ENCODE peak calls at places on chromosomes 4 and X, in four cellular contexts. One of them, this sample, is unnamed.

GRCh38 chr4:1026115-1026514 is 14.7 kb downstream of the FGFRL1 start:
- DNase-seq in K562: peak
- DNase-seq in HepG2: no peak
- DNase-seq in HCT116: no peak
- DNase-seq in this sample: no peak

GRCh38 chr4:170014359-170015008 is 11.7 kb downstream of the MFAP3L start:
- DNase-seq in HepG2: no peak
- DNase-seq in K562: no peak
- DNase-seq in HCT116: no peak
- DNase-seq in this sample: no peak

GRCh38 chr4:179145746-179146530 is 1703.7 kb upstream of the AGA start:
- DNase-seq in K562: no peak
- DNase-seq in HCT116: no peak
- DNase-seq in HepG2: no peak
- DNase-seq in this sample: no peak

GRCh38 chrX:11109968-11110367 is 1.2 kb upstream of the HCCS start:
- DNase-seq in HCT116: no peak
- DNase-seq in K562: no peak
- DNase-seq in HepG2: no peak
- DNase-seq in this sample: no peak

GRCh38 chrX:46180258-46180687 is 364.9 kb downstream of the ZNF674 start:
- DNase-seq in HepG2: peak
- DNase-seq in K562: no peak
- DNase-seq in HCT116: peak
- DNase-seq in this sample: no peak

GRCh38 chr4:143025111-143025704 is 159.5 kb upstream of the USP38 start:
- DNase-seq in HCT116: peak
- DNase-seq in K562: no peak
- DNase-seq in HepG2: peak
- DNase-seq in this sample: no peak

GRCh38 chr4:152162331-152162697 is 373.6 kb downstream of the FBXW7 start:
- DNase-seq in K562: no peak
- DNase-seq in HepG2: no peak
- DNase-seq in HCT116: no peak
- DNase-seq in this sample: no peak

GRCh38 chr4:68410643-68411042 is 36.6 kb upstream of the TMPRSS11E start:
- DNase-seq in HepG2: no peak
- DNase-seq in K562: no peak
- DNase-seq in HCT116: no peak
- DNase-seq in this sample: no peak

GRCh38 chr4:8334786-8335460 is 65.4 kb downstream of the HTRA3 start:
- DNase-seq in HepG2: peak
- DNase-seq in K562: no peak
- DNase-seq in HCT116: no peak
- DNase-seq in this sample: no peak

GRCh38 chrX:124216396-124217124 is 115.9 kb upstream of the TEX13D start:
- DNase-seq in HepG2: no peak
- DNase-seq in HCT116: no peak
- DNase-seq in K562: no peak
- DNase-seq in this sample: no peak

DNA sequence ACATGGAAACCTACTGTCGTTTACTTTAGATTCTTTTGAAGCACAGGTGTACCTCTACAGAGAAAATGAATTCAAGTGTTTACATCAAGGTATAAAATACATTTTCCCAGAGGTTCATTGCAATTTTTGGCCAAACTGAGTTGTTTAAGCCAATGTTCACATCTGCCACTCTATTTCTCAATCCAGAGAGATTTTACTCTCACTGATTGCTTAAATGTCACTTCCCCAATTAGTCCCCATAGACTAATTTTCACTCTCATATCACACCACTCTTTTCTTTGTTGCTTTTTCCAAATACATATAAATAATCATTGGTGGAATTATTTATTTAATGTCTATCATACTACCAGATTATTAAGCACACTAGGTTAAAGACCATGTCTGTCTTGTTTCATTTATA is 271.8 kb downstream of the PPP3CA start:
- DNase-seq in K562: no peak
- DNase-seq in HepG2: no peak
- DNase-seq in HCT116: no peak
- DNase-seq in this sample: no peak
- TF ChIP-seq SIN3A in K562: no peak
- TF ChIP-seq SIN3A in HepG2: no peak
- TF ChIP-seq SIN3A in HCT116: no peak
- TF ChIP-seq SIN3A in this sample: no peak

DNA sequence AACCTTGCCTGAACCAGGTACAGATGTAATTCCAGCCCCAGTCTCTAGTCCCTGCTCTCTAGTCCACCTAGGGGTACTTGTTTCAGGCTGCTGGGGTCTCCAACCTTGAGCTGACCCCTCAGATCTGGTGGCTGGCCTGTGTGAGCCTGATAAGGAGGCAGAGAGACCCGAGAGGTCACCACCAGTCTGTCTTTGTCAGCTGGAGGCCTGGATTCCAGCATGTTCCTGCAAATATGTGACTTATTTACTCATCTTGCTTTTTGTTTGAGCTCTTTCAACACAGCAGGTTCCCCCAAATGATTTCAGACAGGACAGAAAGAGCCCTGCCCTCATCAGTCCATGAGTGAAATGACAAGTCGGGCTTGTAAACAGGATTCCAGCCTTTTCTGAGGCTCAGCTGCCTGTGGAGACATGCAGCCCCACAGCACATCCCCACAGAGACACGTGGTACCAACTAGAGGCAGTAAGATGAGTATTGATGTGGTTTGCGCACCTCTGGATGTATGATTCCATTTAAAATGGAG is 37.5 kb upstream of the STK26 start:
- DNase-seq in HCT116: no peak
- DNase-seq in HepG2: peak
- DNase-seq in K562: peak
- DNase-seq in this sample: no peak
- TF ChIP-seq CTCF in HCT116: no peak
- TF ChIP-seq CTCF in HepG2: peak
- TF ChIP-seq CTCF in K562: peak
- TF ChIP-seq CTCF in this sample: no peak

DNA sequence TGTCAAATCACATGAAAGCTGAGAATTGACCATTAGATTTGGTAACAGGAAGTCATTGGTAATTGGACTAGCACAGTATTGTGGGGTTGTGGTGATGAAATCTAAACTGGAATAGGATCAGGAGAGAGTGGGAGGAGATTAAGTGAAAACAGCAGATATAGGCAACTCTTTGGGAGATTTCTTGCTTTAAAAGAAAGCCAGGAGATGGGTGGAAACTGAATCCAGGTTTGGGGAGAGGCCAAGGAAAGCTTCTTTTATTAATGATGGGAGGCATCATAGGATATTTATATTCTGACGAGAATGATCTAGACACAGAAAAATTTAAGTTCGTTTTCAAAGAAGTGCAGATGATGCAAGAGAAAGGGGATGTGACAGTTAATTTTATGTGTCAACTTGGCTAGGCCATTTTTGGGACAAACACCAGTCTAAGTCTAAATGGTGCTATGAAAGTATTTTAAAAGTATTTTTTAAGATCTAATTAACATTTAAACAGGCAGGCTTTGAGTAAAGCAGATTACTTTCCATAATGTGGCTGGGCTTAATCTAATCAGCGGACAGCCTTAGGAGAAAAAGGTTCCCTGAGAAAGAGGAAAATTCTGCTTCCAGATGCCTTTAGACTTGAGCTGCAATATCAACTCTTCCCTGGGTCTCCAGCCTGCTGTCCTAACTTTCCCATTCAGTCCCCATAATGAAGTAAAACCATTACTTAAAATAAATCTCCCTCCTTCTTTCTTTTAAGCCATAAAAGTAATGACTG is 24.7 kb downstream of the SEC24D start:
- DNase-seq in K562: no peak
- DNase-seq in HCT116: no peak
- DNase-seq in HepG2: no peak
- DNase-seq in this sample: no peak
- TF ChIP-seq TCF7L2 in K562: no peak
- TF ChIP-seq TCF7L2 in HCT116: no peak
- TF ChIP-seq TCF7L2 in HepG2: no peak
- TF ChIP-seq TCF7L2 in this sample: no peak

GRCh38 chr4:54400802-54401201 is 171.7 kb downstream of the PDGFRA start:
- DNase-seq in K562: no peak
- DNase-seq in HCT116: no peak
- DNase-seq in HepG2: no peak
- DNase-seq in this sample: no peak
- TF ChIP-seq SIN3A in K562: no peak
- TF ChIP-seq SIN3A in HCT116: no peak
- TF ChIP-seq SIN3A in HepG2: no peak
- TF ChIP-seq SIN3A in this sample: no peak

DNA sequence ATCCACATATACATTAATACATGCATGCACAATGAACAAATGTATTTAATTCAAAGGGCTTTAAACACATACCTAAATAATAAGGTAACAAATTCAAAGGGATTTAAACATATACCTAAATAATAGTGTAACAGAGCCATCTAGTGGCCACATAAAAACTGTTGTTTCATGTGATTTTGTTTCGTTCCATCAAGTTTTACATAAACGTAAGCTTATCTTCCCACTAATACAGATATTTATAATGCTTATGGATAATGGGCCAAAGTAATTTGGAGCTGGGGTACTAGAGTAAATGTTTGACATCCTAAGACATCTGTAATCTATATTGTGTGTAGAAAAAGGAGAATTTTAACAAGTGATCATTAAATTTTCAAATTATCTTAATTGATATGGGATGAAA is 82.3 kb downstream of the PRSS12 start:
- DNase-seq in HepG2: peak
- DNase-seq in K562: peak
- DNase-seq in HCT116: peak
- DNase-seq in this sample: no peak
- TF ChIP-seq CTCF in HepG2: peak
- TF ChIP-seq CTCF in K562: peak
- TF ChIP-seq CTCF in HCT116: no peak
- TF ChIP-seq CTCF in this sample: peak